ENCODE peak calls at places on chromosomes 3 and 15, in five cellular contexts. M, U, D, P and Q are unnamed samples.

GRCh38 chr15:36079021-36079420 is 500.4 kb upstream of the CDIN1 start:
- DNase-seq in M (no peak), U (no peak), P (no peak), D (no peak), Q (no peak)

GRCh38 chr3:63324621-63325020 is 46.5 kb downstream of the SYNPR start:
- DNase-seq in D (no peak), M (no peak), U (no peak), P (no peak), Q (no peak)

GRCh38 chr3:77042892-77043291 is 3.0 kb downstream of the ROBO2 start:
- DNase-seq in D (peak; percentile 6), P (peak; percentile 13), M (no peak), U (peak; percentile 30), Q (no peak)

GRCh38 chr3:156304406-156304805 is 184.0 kb downstream of the KCNAB1 start:
- DNase-seq in P (peak; percentile 46), M (peak; percentile 74), D (peak; percentile 72), U (no peak), Q (peak; percentile 21)

GRCh38 chr3:23698652-23699313 is 107.0 kb upstream of the UBE2E1 start:
- DNase-seq in D (no peak), M (no peak), P (no peak), U (no peak), Q (no peak)

GRCh38 chr3:4766716-4767499 is 212.3 kb upstream of the BHLHE40 start:
- DNase-seq in U (no peak), D (no peak), M (no peak), P (no peak), Q (no peak)

GRCh38 chr3:123618768-123619484 is 34.1 kb upstream of the HACD2 start:
- DNase-seq in M (peak; percentile 87), D (peak; percentile 61), P (peak; percentile 77), U (no peak), Q (peak; percentile 89)

GRCh38 chr3:27963519-27963918 is 241.4 kb upstream of the EOMES start:
- DNase-seq in D (no peak), U (no peak), P (no peak), M (no peak), Q (no peak)

GRCh38 chr3:172135766-172136729 is 96.7 kb downstream of the FNDC3B start:
- DNase-seq in U (no peak), P (peak; percentile 60), D (peak; percentile 93), M (peak; percentile 93), Q (peak; percentile 55)

GRCh38 chr3:188298585-188298984 is 144.6 kb downstream of the LPP start:
- DNase-seq in M (peak; percentile 35), U (no peak), P (no peak), D (no peak), Q (no peak)

GRCh38 chr15:99708563-99708962 is 24.7 kb downstream of the LYSMD4 start:
- DNase-seq in M (peak; percentile 96), P (peak; percentile 96), U (no peak), D (peak; percentile 96), Q (peak; percentile 85)

GRCh38 chr15:68442041-68442440 is 10.1 kb upstream of the ITGA11 start:
- DNase-seq in D (peak; percentile 53), M (no peak), U (no peak), P (no peak), Q (no peak)

GRCh38 chr15:57890351-57890750 is 175.2 kb downstream of the ALDH1A2 start:
- DNase-seq in M (peak; percentile 21), P (peak; percentile 36), D (peak; percentile 58), U (no peak), Q (no peak)

GRCh38 chr15:99735868-99736267 is 2.6 kb upstream of the LYSMD4 start:
- DNase-seq in M (no peak), U (no peak), D (no peak), P (no peak), Q (no peak)

GRCh38 chr15:52336530-52336929 is 40.9 kb upstream of the MYO5C start:
- DNase-seq in U (peak; percentile 45), P (no peak), M (no peak), D (no peak), Q (no peak)

GRCh38 chr15:31328999-31329639 is 2.5 kb downstream of the KLF13 start:
- DNase-seq in U (peak; percentile 33), D (peak; percentile 30), M (no peak), P (no peak), Q (no peak)

GRCh38 chr3:51392301-51393095 is 1.4 kb downstream of the RBM15B start:
- DNase-seq in U (no peak), M (no peak), P (no peak), D (no peak), Q (no peak)

GRCh38 chr3:37990527-37990926 is at the start of gene VILL:
- DNase-seq in M (no peak), D (no peak), P (no peak), U (no peak), Q (no peak)

GRCh38 chr15:82111918-82112317 is 66.1 kb upstream of the MEX3B start:
- DNase-seq in M (no peak), D (peak; percentile 35), U (peak; percentile 70), P (peak; percentile 61), Q (no peak)

GRCh38 chr3:126376464-126376863 is 18.2 kb upstream of the CFAP100 start:
- DNase-seq in P (no peak), U (no peak), M (no peak), D (no peak), Q (no peak)

GRCh38 chr3:126487151-126487771 is 11.6 kb upstream of the ZXDC start:
- DNase-seq in D (peak; percentile 73), U (no peak), P (no peak), M (peak; percentile 31), Q (no peak)

GRCh38 chr15:89130194-89130593 is 41.9 kb downstream of the ABHD2 start:
- DNase-seq in U (no peak), M (no peak), P (no peak), D (no peak), Q (no peak)

GRCh38 chr3:33218446-33219174 is at the start of gene SUSD5:
- DNase-seq in U (peak; percentile 75), M (peak; percentile 61), D (peak; percentile 53), P (peak; percentile 51), Q (no peak)

GRCh38 chr15:65300924-65301441 is 3.5 kb upstream of the RNU5B-1 start:
- DNase-seq in U (no peak), P (no peak), M (no peak), D (no peak), Q (no peak)

GRCh38 chr3:63128380-63128779 is 149.7 kb upstream of the SYNPR start:
- DNase-seq in P (no peak), M (no peak), D (no peak), U (no peak), Q (no peak)

GRCh38 chr3:96331341-96331740 is 483.1 kb upstream of the EPHA6 start:
- DNase-seq in P (no peak), D (no peak), U (no peak), M (peak; percentile 1), Q (no peak)

GRCh38 chr3:140216249-140216648 is 281.3 kb downstream of the CLSTN2 start:
- DNase-seq in U (no peak), M (peak; percentile 10), D (peak; percentile 40), P (no peak), Q (no peak)

GRCh38 chr15:41605566-41605965 is 46.6 kb downstream of the TYRO3 start:
- DNase-seq in D (no peak), P (no peak), U (no peak), M (no peak), Q (no peak)

DNA sequence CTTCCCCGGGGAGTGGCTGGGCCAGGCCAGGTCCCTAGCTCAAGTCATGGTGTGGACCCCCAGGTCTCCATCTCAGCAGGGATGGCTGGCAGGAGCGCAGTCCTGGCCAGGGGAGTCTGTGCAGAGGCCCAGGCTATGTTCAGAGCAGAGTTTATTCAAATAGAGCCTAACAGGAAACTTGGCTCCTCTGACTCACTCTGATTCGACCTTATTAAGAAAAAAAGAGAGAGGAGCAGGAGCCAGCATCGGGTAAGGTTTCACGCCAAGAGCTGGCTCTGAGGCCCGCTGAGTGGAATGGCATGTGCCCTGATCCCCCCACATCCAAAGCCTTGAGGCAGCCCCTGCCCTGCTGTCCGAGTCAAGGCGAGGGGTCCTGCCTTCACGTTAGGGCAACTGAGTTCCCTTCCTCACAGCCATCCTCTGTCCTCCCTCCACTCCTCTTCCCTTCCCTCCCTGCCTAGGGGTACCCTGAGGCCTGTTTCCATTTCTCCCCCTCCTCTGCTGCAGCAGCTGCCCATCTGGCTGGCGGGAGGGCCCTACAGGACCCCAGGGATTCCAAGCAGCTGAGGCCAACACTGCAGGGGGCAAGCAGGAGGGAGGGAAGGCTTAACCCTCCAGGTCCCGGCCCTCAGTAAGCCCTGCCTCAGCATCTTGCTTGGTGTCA is 1.9 kb upstream of the LOXL1 start:
- DNase-seq in D (peak; percentile 95), U (no peak), P (peak; percentile 83), M (peak; percentile 90), Q (peak; percentile 81)
- H3K4me3 ChIP-seq in D (peak overlapping the region; percentile 45), U (no peak overlapping the region), P (peak overlapping the region; percentile 32), M (no peak overlapping the region), Q (no peak overlapping the region)

GRCh38 chr3:178856804-178857203 is 214.8 kb downstream of the ZMAT3 start:
- DNase-seq in U (no peak), M (peak; percentile 50), D (no peak), P (no peak), Q (peak; percentile 39)

DNA sequence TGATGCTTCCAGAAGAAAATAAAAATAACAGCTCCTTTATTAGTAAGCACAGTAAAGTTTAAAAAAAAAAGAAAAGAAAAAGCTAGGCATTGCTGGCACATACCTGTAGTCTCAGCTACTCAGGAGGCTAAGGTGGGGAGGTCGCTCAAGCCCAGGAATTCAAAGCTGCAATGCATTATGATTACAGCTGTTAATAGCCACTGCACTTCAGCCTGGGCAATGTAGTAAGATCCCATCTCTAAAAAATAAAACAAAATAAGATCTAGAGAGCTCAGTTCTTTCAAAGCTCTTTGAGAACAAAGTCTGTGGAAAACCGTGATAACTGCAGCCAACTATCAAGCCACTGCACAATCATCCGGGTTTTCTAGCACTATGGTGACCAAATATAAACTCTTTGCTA is 212.2 kb downstream of the ZMAT3 start:
- DNase-seq in M (no peak), D (no peak), P (no peak), U (no peak), Q (no peak)
- H3K4me3 ChIP-seq in M (no peak overlapping the region), D (no peak overlapping the region), P (no peak overlapping the region), U (no peak overlapping the region), Q (no peak overlapping the region)

GRCh38 chr3:129119365-129120100 is 2.1 kb downstream of the RAB43 start:
- DNase-seq in M (no peak), P (no peak), D (peak; percentile 11), U (no peak), Q (no peak)
- H3K4me3 ChIP-seq in M (peak overlapping the region; percentile 77), P (peak overlapping the region; percentile 84), D (peak overlapping the region; percentile 86), U (peak overlapping the region; percentile 86), Q (peak overlapping the region; percentile 82)

DNA sequence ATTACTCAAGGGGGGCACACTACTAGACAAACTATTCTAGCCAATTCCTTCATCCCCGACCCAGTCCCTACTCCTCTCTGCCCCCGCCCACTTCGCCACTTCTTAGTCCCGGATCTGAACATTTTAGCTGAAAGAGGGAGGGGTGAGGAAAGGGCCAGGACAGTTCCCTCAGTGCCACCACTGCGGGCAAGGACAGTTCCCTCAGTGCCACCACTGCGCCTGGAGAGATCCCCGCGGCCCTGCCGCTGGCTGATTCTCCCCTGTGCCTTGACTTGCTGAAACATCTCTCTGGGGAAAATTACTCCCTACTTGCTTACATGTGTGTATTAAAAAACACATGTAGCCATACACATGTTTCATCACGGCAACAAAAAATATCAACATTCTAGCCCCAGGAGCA is 11.3 kb downstream of the SOX2 start:
- DNase-seq in D (no peak), P (no peak), U (no peak), M (no peak), Q (no peak)
- H3K4me3 ChIP-seq in D (no peak overlapping the region), P (no peak overlapping the region), U (no peak overlapping the region), M (no peak overlapping the region), Q (no peak overlapping the region)

GRCh38 chr15:70491641-70492040 is 271.7 kb downstream of the UACA start:
- DNase-seq in U (no peak), D (no peak), P (no peak), M (no peak), Q (no peak)
- H3K4me3 ChIP-seq in U (no peak overlapping the region), D (no peak overlapping the region), P (no peak overlapping the region), M (no peak overlapping the region), Q (no peak overlapping the region)